ENCODE peak calls at places on chromosomes 6 and 20, in five cellular contexts. O, G, K, J and Q are unnamed samples.

GRCh38 chr6:40932366-40932765 is 106.7 kb downstream of the UNC5CL start:
- DNase-seq in O (no peak), G (no peak), K (no peak), J (no peak), Q (no peak)

GRCh38 chr20:22684072-22684762 is 99.8 kb upstream of the FOXA2 start:
- DNase-seq in O (peak; percentile 56), G (peak; percentile 15), K (peak; percentile 71), J (peak; percentile 77), Q (no peak)

GRCh38 chr6:116444092-116444491 is 17.1 kb upstream of the CALHM6 start:
- DNase-seq in O (peak; percentile 10), G (no peak), K (peak; percentile 27), J (no peak), Q (no peak)

GRCh38 chr6:159170999-159171712 is 2.0 kb downstream of the FNDC1 start:
- DNase-seq in O (no peak), G (no peak), K (no peak), J (no peak), Q (no peak)

GRCh38 chr6:35230950-35231349 is 17.2 kb downstream of the SCUBE3 start:
- DNase-seq in O (no peak), G (no peak), K (no peak), J (no peak), Q (no peak)

GRCh38 chr6:112274774-112275173 is 20.4 kb upstream of the LAMA4 start:
- DNase-seq in O (no peak), G (no peak), K (no peak), J (no peak), Q (no peak)

GRCh38 chr6:111871725-111872520 is 1.3 kb downstream of the FYN start:
- DNase-seq in O (no peak), G (no peak), K (no peak), J (peak; percentile 48), Q (no peak)

GRCh38 chr6:36104836-36105235 is 25.5 kb upstream of the MAPK13 start:
- DNase-seq in O (no peak), G (no peak), K (no peak), J (no peak), Q (no peak)

GRCh38 chr20:45373353-45374100 is 4.6 kb downstream of the TP53TG5 start:
- DNase-seq in O (peak; percentile 75), G (no peak), K (peak; percentile 88), J (peak; percentile 43), Q (peak; percentile 50)

GRCh38 chr6:125307150-125307838 is 5.5 kb upstream of the HDDC2 start:
- DNase-seq in O (no peak), G (no peak), K (no peak), J (peak; percentile 36), Q (no peak)

GRCh38 chr20:61891916-61892649 is 173.6 kb downstream of the TAF4 start:
- DNase-seq in O (no peak), G (no peak), K (no peak), J (peak; percentile 13), Q (no peak)

GRCh38 chr6:107116328-107116892 is 1.1 kb upstream of the BEND3 start:
- DNase-seq in O (no peak), G (no peak), K (peak; percentile 49), J (no peak), Q (no peak)

GRCh38 chr20:13418263-13419229 is 197.5 kb downstream of the ISM1 start:
- DNase-seq in O (no peak), G (no peak), K (no peak), J (no peak), Q (no peak)

GRCh38 chr20:8454137-8454712 is 322.2 kb downstream of the PLCB1 start:
- DNase-seq in O (no peak), G (peak; percentile 17), K (peak; percentile 23), J (peak; percentile 98), Q (no peak)

GRCh38 chr20:59611286-59611685 is 6.9 kb downstream of the PHACTR3 start:
- DNase-seq in O (no peak), G (no peak), K (no peak), J (no peak), Q (no peak)

GRCh38 chr6:15312500-15312899 is 66.6 kb downstream of the JARID2 start:
- DNase-seq in O (no peak), G (no peak), K (no peak), J (peak; percentile 71), Q (no peak)

GRCh38 chr20:60729119-60729900 is 522.8 kb upstream of the CDH4 start:
- DNase-seq in O (no peak), G (no peak), K (peak; percentile 45), J (no peak), Q (no peak)

GRCh38 chr20:9886227-9886626 is 47.4 kb upstream of the PAK5 start:
- DNase-seq in O (no peak), G (no peak), K (no peak), J (peak; percentile 18), Q (no peak)

GRCh38 chr20:14986026-14986655 is 648.7 kb upstream of the FLRT3 start:
- DNase-seq in O (no peak), G (no peak), K (no peak), J (no peak), Q (no peak)

GRCh38 chr6:436308-437041 is 44.9 kb downstream of the IRF4 start:
- DNase-seq in O (no peak), G (no peak), K (no peak), J (peak; percentile 55), Q (no peak)

GRCh38 chr20:5793916-5794315 is 43.7 kb downstream of the SHLD1 start:
- DNase-seq in O (no peak), G (no peak), K (no peak), J (no peak), Q (no peak)

GRCh38 chr6:126075335-126076071 is 89.2 kb downstream of the TRMT11 start:
- DNase-seq in O (no peak), G (no peak), K (no peak), J (no peak), Q (no peak)